ENCODE peak calls at places on chromosomes 1 and 21, in seven cellular contexts. One of them, this sample, is unnamed.

GRCh38 chr1:30631700-30632099 is 91.7 kb downstream of the MATN1 start:
- DNase-seq in A549: no peak
- DNase-seq in IMR-90: no peak
- DNase-seq in transverse colon: no peak
- DNase-seq in spleen: no peak
- DNase-seq in esophagus squamous epithelium: no peak
- DNase-seq in suprapubic skin: no peak
- DNase-seq in this sample: no peak

GRCh38 chr1:173002891-173003582 is 47.7 kb downstream of the TNFSF18 start:
- DNase-seq in IMR-90: peak; percentile 80
- DNase-seq in A549: no peak
- DNase-seq in transverse colon: no peak
- DNase-seq in esophagus squamous epithelium: no peak
- DNase-seq in suprapubic skin: peak; percentile 66
- DNase-seq in spleen: no peak
- DNase-seq in this sample: no peak

GRCh38 chr1:13757693-13758092 is 57.7 kb downstream of the PRDM2 start:
- DNase-seq in A549: no peak
- DNase-seq in spleen: no peak
- DNase-seq in transverse colon: no peak
- DNase-seq in IMR-90: no peak
- DNase-seq in esophagus squamous epithelium: no peak
- DNase-seq in suprapubic skin: no peak
- DNase-seq in this sample: no peak

GRCh38 chr1:205598841-205599666 is 32.8 kb downstream of the ELK4 start:
- DNase-seq in esophagus squamous epithelium: no peak
- DNase-seq in IMR-90: peak; percentile 99
- DNase-seq in suprapubic skin: peak; percentile 42
- DNase-seq in A549: no peak
- DNase-seq in spleen: no peak
- DNase-seq in transverse colon: peak; percentile 51
- DNase-seq in this sample: no peak

GRCh38 chr1:11521605-11522399 is 42.8 kb downstream of the DISP3 start:
- DNase-seq in transverse colon: no peak
- DNase-seq in IMR-90: no peak
- DNase-seq in esophagus squamous epithelium: no peak
- DNase-seq in A549: no peak
- DNase-seq in suprapubic skin: peak; percentile 31
- DNase-seq in spleen: no peak
- DNase-seq in this sample: no peak

GRCh38 chr1:117339866-117340357 is 27.3 kb upstream of the MAN1A2 start:
- DNase-seq in esophagus squamous epithelium: no peak
- DNase-seq in transverse colon: peak; percentile 20
- DNase-seq in IMR-90: peak; percentile 83
- DNase-seq in A549: peak; percentile 25
- DNase-seq in spleen: no peak
- DNase-seq in suprapubic skin: no peak
- DNase-seq in this sample: peak; percentile 51

GRCh38 chr1:172999349-172999748 is 51.4 kb downstream of the TNFSF18 start:
- DNase-seq in A549: no peak
- DNase-seq in spleen: no peak
- DNase-seq in suprapubic skin: no peak
- DNase-seq in esophagus squamous epithelium: no peak
- DNase-seq in transverse colon: no peak
- DNase-seq in IMR-90: no peak
- DNase-seq in this sample: no peak

GRCh38 chr21:42571391-42572150 is 57.9 kb downstream of the SLC37A1 start:
- DNase-seq in esophagus squamous epithelium: no peak
- DNase-seq in IMR-90: no peak
- DNase-seq in spleen: peak; percentile 37
- DNase-seq in A549: no peak
- DNase-seq in suprapubic skin: peak; percentile 30
- DNase-seq in transverse colon: no peak
- DNase-seq in this sample: no peak

GRCh38 chr21:46196733-46197132 is 12.5 kb upstream of the SPATC1L start:
- DNase-seq in spleen: peak; percentile 39
- DNase-seq in A549: no peak
- DNase-seq in IMR-90: no peak
- DNase-seq in suprapubic skin: peak; percentile 55
- DNase-seq in esophagus squamous epithelium: no peak
- DNase-seq in transverse colon: no peak
- DNase-seq in this sample: no peak

GRCh38 chr1:46526013-46526688 is 25.3 kb downstream of the KNCN start:
- DNase-seq in transverse colon: no peak
- DNase-seq in IMR-90: no peak
- DNase-seq in A549: no peak
- DNase-seq in esophagus squamous epithelium: no peak
- DNase-seq in spleen: no peak
- DNase-seq in suprapubic skin: no peak
- DNase-seq in this sample: no peak

GRCh38 chr1:15432327-15432726 is 5.9 kb upstream of the CTRC start:
- DNase-seq in spleen: no peak
- DNase-seq in IMR-90: no peak
- DNase-seq in A549: no peak
- DNase-seq in esophagus squamous epithelium: no peak
- DNase-seq in transverse colon: no peak
- DNase-seq in suprapubic skin: no peak
- DNase-seq in this sample: no peak

GRCh38 chr1:27237112-27237511 is 2.7 kb downstream of the WDTC1 start:
- DNase-seq in esophagus squamous epithelium: no peak
- DNase-seq in spleen: no peak
- DNase-seq in transverse colon: no peak
- DNase-seq in IMR-90: no peak
- DNase-seq in suprapubic skin: no peak
- DNase-seq in A549: no peak
- DNase-seq in this sample: no peak

GRCh38 chr1:103106426-103107321 is 1.6 kb downstream of the COL11A1 start:
- DNase-seq in suprapubic skin: peak; percentile 45
- DNase-seq in A549: peak; percentile 11
- DNase-seq in transverse colon: no peak
- DNase-seq in IMR-90: peak; percentile 30
- DNase-seq in esophagus squamous epithelium: no peak
- DNase-seq in spleen: no peak
- DNase-seq in this sample: peak; percentile 33

GRCh38 chr1:112651205-112651604 is 23.3 kb upstream of the MOV10 start:
- DNase-seq in spleen: no peak
- DNase-seq in IMR-90: peak; percentile 16
- DNase-seq in transverse colon: no peak
- DNase-seq in esophagus squamous epithelium: no peak
- DNase-seq in suprapubic skin: no peak
- DNase-seq in A549: no peak
- DNase-seq in this sample: no peak

GRCh38 chr1:95953005-95953404 is 719.0 kb downstream of the RWDD3 start:
- DNase-seq in IMR-90: peak; percentile 1
- DNase-seq in suprapubic skin: no peak
- DNase-seq in A549: no peak
- DNase-seq in transverse colon: no peak
- DNase-seq in esophagus squamous epithelium: no peak
- DNase-seq in spleen: no peak
- DNase-seq in this sample: no peak

GRCh38 chr21:29504751-29505321 is 206.1 kb downstream of the BACH1 start:
- DNase-seq in transverse colon: no peak
- DNase-seq in esophagus squamous epithelium: no peak
- DNase-seq in spleen: no peak
- DNase-seq in A549: no peak
- DNase-seq in suprapubic skin: no peak
- DNase-seq in IMR-90: peak; percentile 72
- DNase-seq in this sample: no peak

DNA sequence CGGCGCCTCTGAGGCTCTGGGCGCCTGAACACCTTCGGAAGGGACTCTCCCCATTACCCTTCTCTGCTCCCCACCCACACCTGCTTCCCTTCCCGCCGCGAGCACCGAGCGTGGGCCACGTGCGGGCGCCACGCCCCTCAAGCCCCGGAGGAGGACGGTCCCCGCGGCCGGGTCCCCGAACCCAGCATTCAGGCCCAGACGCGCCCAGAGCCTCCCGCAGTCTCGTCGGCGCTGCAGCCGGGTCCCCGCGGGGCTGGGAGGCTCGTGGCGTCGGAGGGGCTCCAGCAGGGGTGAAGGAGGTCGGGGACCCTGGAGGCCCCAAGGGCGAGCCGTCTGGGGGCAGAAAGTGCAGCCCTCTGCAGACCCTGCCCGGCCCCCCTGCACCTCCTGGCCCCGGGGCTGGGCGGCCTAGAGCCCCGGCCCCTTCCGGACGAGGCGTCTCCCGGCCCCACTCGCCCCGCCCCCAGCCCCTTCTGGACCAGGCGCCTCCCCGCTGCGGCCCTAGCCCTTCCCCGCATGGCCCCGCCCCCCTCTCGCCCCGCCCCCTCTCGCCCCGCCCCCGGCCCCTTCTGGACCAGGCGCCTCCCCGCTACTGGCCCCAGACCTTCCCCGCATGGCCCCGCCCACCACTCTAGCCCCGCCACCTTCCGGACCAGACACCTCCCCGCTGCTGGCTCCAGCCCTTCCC is 378 bp upstream of the SMIM1 start:
- DNase-seq in spleen: peak; percentile 98
- DNase-seq in IMR-90: peak; percentile 62
- DNase-seq in suprapubic skin: peak; percentile 94
- DNase-seq in transverse colon: peak; percentile 96
- DNase-seq in A549: peak; percentile 84
- DNase-seq in esophagus squamous epithelium: peak; percentile 54
- DNase-seq in this sample: peak; percentile 86
- TF ChIP-seq POLR2A in spleen: no peak
- TF ChIP-seq POLR2A in IMR-90: no peak
- TF ChIP-seq POLR2A in suprapubic skin: no peak
- TF ChIP-seq POLR2A in transverse colon: no peak
- TF ChIP-seq POLR2A in A549: no peak
- TF ChIP-seq POLR2A in esophagus squamous epithelium: no peak
- TF ChIP-seq POLR2A in this sample: peak; percentile 47

DNA sequence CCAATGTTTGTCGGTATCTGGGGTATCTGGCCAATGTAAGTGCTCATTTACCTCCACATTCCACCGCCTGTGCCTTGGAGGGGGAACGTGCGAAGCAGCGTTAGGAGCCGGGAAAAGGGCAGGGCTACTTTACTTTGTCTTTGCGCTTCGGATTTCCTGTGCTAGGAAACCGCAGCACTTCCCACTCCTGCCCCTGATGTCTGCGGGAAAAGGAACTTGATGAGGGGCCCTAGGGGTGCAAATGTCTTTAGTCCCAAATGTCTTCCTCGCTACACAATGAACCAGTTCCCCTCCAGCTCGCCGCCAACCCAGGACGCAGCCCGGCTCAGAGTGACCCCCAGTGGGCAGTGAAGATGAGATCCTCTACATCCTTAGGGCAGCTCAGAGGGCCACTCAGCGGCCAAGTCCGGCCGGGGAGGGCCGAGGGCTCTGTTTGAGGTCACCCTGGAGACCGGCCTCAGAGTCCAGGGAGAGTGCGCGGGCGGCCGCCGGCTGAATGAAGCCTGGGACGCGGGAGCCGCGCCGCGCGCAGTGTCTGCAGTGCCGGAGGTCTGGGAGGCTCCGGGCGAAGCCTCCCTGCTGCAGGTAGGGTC is at the start of gene DYNLT5:
- DNase-seq in spleen: peak; percentile 87
- DNase-seq in suprapubic skin: peak; percentile 62
- DNase-seq in esophagus squamous epithelium: no peak
- DNase-seq in IMR-90: peak; percentile 43
- DNase-seq in transverse colon: peak; percentile 22
- DNase-seq in A549: no peak
- DNase-seq in this sample: peak; percentile 12
- TF ChIP-seq CTCF in spleen: no peak
- TF ChIP-seq CTCF in suprapubic skin: no peak
- TF ChIP-seq CTCF in esophagus squamous epithelium: no peak
- TF ChIP-seq CTCF in IMR-90: peak; percentile 31
- TF ChIP-seq CTCF in transverse colon: no peak
- TF ChIP-seq CTCF in A549: no peak
- TF ChIP-seq CTCF in this sample: no peak

DNA sequence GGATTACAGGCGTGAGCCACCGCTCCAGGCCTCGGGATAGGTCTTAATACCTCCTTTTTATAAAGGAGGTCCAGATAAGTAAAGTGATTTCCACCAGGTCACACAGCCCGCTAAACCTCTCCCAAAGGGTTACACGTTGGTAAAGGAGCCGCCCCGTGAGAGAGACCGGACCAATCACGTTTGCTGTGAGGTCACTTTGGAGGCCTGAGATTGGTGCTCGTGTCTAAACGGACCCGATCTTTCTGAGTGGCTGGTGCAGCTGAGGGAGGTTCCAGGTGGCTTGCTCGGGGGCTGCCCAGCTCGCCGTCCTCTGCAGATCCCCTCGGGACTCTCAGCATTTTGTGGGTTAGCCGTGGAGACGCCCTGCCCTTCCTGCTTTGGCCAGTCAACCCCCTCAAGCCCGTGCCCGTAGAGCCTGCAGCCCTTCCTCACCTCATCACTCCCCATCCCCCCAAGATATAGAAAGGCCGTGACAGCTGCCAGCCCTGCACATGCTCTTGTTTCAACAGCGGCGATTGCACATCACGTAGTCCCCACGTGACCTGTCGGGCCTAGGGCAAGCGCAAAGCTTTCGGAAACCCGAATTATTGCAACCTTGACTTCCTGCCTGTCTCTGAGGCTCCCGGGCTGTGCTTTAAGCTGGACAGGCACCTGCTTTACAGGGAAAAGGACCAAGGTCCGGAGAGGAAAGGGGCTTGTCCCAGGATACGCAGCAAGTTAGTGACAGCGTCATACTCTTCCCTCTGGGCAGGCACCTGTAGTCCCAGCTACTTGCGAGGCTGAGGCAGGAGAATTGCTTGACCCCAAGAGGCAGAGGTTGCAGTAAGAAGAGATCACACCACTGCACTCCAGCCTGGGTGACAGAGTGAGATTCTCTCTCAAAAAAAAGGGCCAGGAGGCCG is 5.0 kb upstream of the COA7 start:
- DNase-seq in suprapubic skin: peak; percentile 94
- DNase-seq in esophagus squamous epithelium: peak; percentile 80
- DNase-seq in spleen: peak; percentile 97
- DNase-seq in IMR-90: peak; percentile 80
- DNase-seq in A549: peak; percentile 81
- DNase-seq in transverse colon: peak; percentile 93
- DNase-seq in this sample: peak; percentile 96
- TF ChIP-seq POLR2A in suprapubic skin: no peak
- TF ChIP-seq POLR2A in esophagus squamous epithelium: no peak
- TF ChIP-seq POLR2A in spleen: no peak
- TF ChIP-seq POLR2A in IMR-90: no peak
- TF ChIP-seq POLR2A in A549: peak; percentile 7
- TF ChIP-seq POLR2A in transverse colon: peak; percentile 57
- TF ChIP-seq POLR2A in this sample: peak; percentile 60

GRCh38 chr1:201511396-201511795 is 4.5 kb upstream of the CSRP1 start:
- DNase-seq in A549: no peak
- DNase-seq in IMR-90: no peak
- DNase-seq in transverse colon: no peak
- DNase-seq in suprapubic skin: no peak
- DNase-seq in esophagus squamous epithelium: no peak
- DNase-seq in spleen: no peak
- DNase-seq in this sample: no peak

GRCh38 chr1:201513498-201514243 is 6.7 kb upstream of the CSRP1 start:
- DNase-seq in A549: no peak
- DNase-seq in suprapubic skin: no peak
- DNase-seq in transverse colon: no peak
- DNase-seq in IMR-90: no peak
- DNase-seq in spleen: no peak
- DNase-seq in esophagus squamous epithelium: no peak
- DNase-seq in this sample: no peak

GRCh38 chr1:201510734-201511133 is 3.8 kb upstream of the CSRP1 start:
- DNase-seq in suprapubic skin: no peak
- DNase-seq in IMR-90: no peak
- DNase-seq in spleen: no peak
- DNase-seq in A549: no peak
- DNase-seq in transverse colon: no peak
- DNase-seq in esophagus squamous epithelium: no peak
- DNase-seq in this sample: no peak

GRCh38 chr1:201509601-201510374 is 2.9 kb upstream of the CSRP1 start:
- DNase-seq in transverse colon: no peak
- DNase-seq in A549: no peak
- DNase-seq in IMR-90: no peak
- DNase-seq in spleen: no peak
- DNase-seq in suprapubic skin: no peak
- DNase-seq in esophagus squamous epithelium: no peak
- DNase-seq in this sample: no peak

GRCh38 chr1:201511925-201512539 is 5.1 kb upstream of the CSRP1 start:
- DNase-seq in IMR-90: no peak
- DNase-seq in spleen: peak; percentile 84
- DNase-seq in esophagus squamous epithelium: no peak
- DNase-seq in A549: no peak
- DNase-seq in transverse colon: peak; percentile 31
- DNase-seq in suprapubic skin: no peak
- DNase-seq in this sample: peak; percentile 46
- TF ChIP-seq CTCF in IMR-90: no peak
- TF ChIP-seq CTCF in spleen: no peak
- TF ChIP-seq CTCF in esophagus squamous epithelium: no peak
- TF ChIP-seq CTCF in A549: no peak
- TF ChIP-seq CTCF in transverse colon: no peak
- TF ChIP-seq CTCF in suprapubic skin: no peak
- TF ChIP-seq CTCF in this sample: no peak